ENCODE peak calls at places on chromosomes 11 and 22, in six cellular contexts. P, F, E, L, Z and J are unnamed samples.

GRCh38 chr22:46806789-46807188 is 44.3 kb downstream of the TBC1D22A start:
- DNase-seq in P (no peak), F (no peak), E (no peak), L (no peak), Z (no peak), J (no peak)

GRCh38 chr22:25774575-25775026 is 32.6 kb downstream of the MYO18B start:
- DNase-seq in P (no peak), F (no peak), E (no peak), L (peak; percentile 59), Z (no peak), J (no peak)

GRCh38 chr11:29173660-29174062 is 843.2 kb downstream of the KCNA4 start:
- DNase-seq in P (no peak), F (no peak), E (no peak), L (no peak), Z (no peak), J (no peak)

GRCh38 chr11:69216609-69217008 is 60.9 kb downstream of the SMIM38 start:
- DNase-seq in P (no peak), F (no peak), E (no peak), L (no peak), Z (no peak), J (no peak)

GRCh38 chr11:59097113-59097708 is 9.8 kb upstream of the FAM111B start:
- DNase-seq in P (no peak), F (peak; percentile 55), E (no peak), L (no peak), Z (peak; percentile 67), J (peak; percentile 34)

GRCh38 chr11:130548491-130548833 is 100.0 kb downstream of the ADAMTS15 start:
- DNase-seq in P (no peak), F (no peak), E (no peak), L (no peak), Z (no peak), J (no peak)

GRCh38 chr11:130456276-130456675 is 7.8 kb downstream of the ADAMTS15 start:
- DNase-seq in P (no peak), F (no peak), E (no peak), L (no peak), Z (no peak), J (no peak)

GRCh38 chr11:65111159-65111536 is 524 bp upstream of the TM7SF2 start:
- DNase-seq in P (no peak), F (no peak), E (no peak), L (no peak), Z (no peak), J (no peak)

GRCh38 chr11:87150936-87151335 is 113.2 kb downstream of the TMEM135 start:
- DNase-seq in P (no peak), F (no peak), E (no peak), L (no peak), Z (no peak), J (no peak)

GRCh38 chr11:1450958-1451710 is 35.4 kb downstream of the MOB2 start:
- DNase-seq in P (no peak), F (no peak), E (no peak), L (no peak), Z (no peak), J (no peak)

GRCh38 chr11:19816817-19817216 is 104.2 kb downstream of the NAV2 start:
- DNase-seq in P (no peak), F (no peak), E (no peak), L (no peak), Z (no peak), J (no peak)

GRCh38 chr11:66651011-66651410 is 12.5 kb downstream of the RBM4 start:
- DNase-seq in P (no peak), F (no peak), E (no peak), L (no peak), Z (no peak), J (no peak)

GRCh38 chr11:46905806-46906205 is 12.5 kb downstream of the LRP4 start:
- DNase-seq in P (no peak), F (no peak), E (no peak), L (no peak), Z (no peak), J (no peak)

GRCh38 chr22:44531487-44531886 is 33.5 kb upstream of the RTL6 start:
- DNase-seq in P (no peak), F (no peak), E (no peak), L (no peak), Z (no peak), J (no peak)

GRCh38 chr22:36986242-36986821 is 32.9 kb downstream of the TST start:
- DNase-seq in P (peak; percentile 14), F (peak; percentile 62), E (no peak), L (no peak), Z (no peak), J (peak; percentile 27)

GRCh38 chr11:86938900-86939880 is 16.0 kb downstream of the FZD4 start:
- DNase-seq in P (no peak), F (peak; percentile 65), E (peak; percentile 27), L (no peak), Z (peak; percentile 29), J (peak; percentile 52)

GRCh38 chr22:12601870-12602779 is 2925.9 kb upstream of the OR11H1 start:
- DNase-seq in P (peak; percentile 65), F (no peak), E (no peak), L (no peak), Z (no peak), J (no peak)

GRCh38 chr11:134124660-134125451 is 56.0 kb downstream of the JAM3 start:
- DNase-seq in P (peak; percentile 59), F (peak; percentile 30), E (no peak), L (no peak), Z (peak; percentile 16), J (no peak)